ENCODE peak calls at places on chromosomes 3 and 15, in six cellular contexts. J is activated T-helper 1 cell treated with anti-CD3 and anti-CD28 coated beads, Interleukin-12 subunit alpha, Interleukin-12 subunit beta, Interleukin-2, Interleukin-4 antibody, amounts not matched to agents 30 ng/mL and 10 ng/mL and 1 ng/mL, durations not matched to agents 14 hours and 24 hours and 36 hours; K is CD4-positive, CD25-positive, alpha-beta regulatory T cell; T is NAMALWA; A is activated naive CD8-positive, alpha-beta T cell treated with anti-CD3 and anti-CD28 coated beads, Interleukin-2, amount 50 U/mL, for 16 hours; V is GM04504. E is an unnamed sample.

GRCh38 chr15:91021516-91022074 is 799 bp downstream of the VPS33B start:
- DNase-seq in V (no peak), K (no peak), T (peak), A (no peak), J (no peak), E (no peak)

GRCh38 chr3:55443346-55443745 is 43.8 kb downstream of the WNT5A start:
- DNase-seq in A (no peak), T (no peak), J (no peak), V (no peak), K (no peak), E (no peak)

GRCh38 chr3:150428562-150428961 is 20.5 kb downstream of the TSC22D2 start:
- DNase-seq in V (no peak), A (no peak), J (no peak), K (no peak), T (no peak), E (no peak)

GRCh38 chr3:169362261-169362660 is 301.3 kb downstream of the MECOM start:
- DNase-seq in V (no peak), T (no peak), A (no peak), J (no peak), K (no peak), E (no peak)

GRCh38 chr3:13452490-13453335 is 27.4 kb upstream of the HDAC11 start:
- DNase-seq in A (peak), V (peak), T (peak), K (peak), J (peak), E (peak)

GRCh38 chr3:61733866-61734265 is 172.5 kb downstream of the PTPRG start:
- DNase-seq in K (no peak), V (peak), A (no peak), T (no peak), J (no peak), E (no peak)

GRCh38 chr15:56894601-56895000 is 23.8 kb upstream of the TCF12 start:
- DNase-seq in K (no peak), A (no peak), V (no peak), J (no peak), T (no peak), E (no peak)

GRCh38 chr15:47985568-47985967 is 135.2 kb upstream of the SLC24A5 start:
- DNase-seq in V (no peak), K (no peak), T (no peak), J (no peak), A (no peak), E (no peak)

GRCh38 chr3:184289426-184289938 is 9.6 kb upstream of the PSMD2 start:
- DNase-seq in K (peak), J (peak), V (no peak), T (peak), A (peak), E (peak)

GRCh38 chr3:72042397-72043211 is 257.7 kb upstream of the PROK2 start:
- DNase-seq in K (no peak), A (no peak), V (peak), T (no peak), J (no peak), E (no peak)

GRCh38 chr3:71559021-71559420 is 24.5 kb downstream of the FOXP1 start:
- DNase-seq in K (no peak), J (no peak), A (no peak), V (no peak), T (no peak), E (no peak)

GRCh38 chr15:68536331-68537095 is 42.3 kb upstream of the CORO2B start:
- DNase-seq in J (no peak), V (peak), A (no peak), K (no peak), T (no peak), E (no peak)

GRCh38 chr3:187516446-187516845 is 148.3 kb downstream of the RTP4 start:
- DNase-seq in K (no peak), V (no peak), T (no peak), A (no peak), J (no peak), E (no peak)

GRCh38 chr15:70435369-70435768 is 328.0 kb downstream of the UACA start:
- DNase-seq in J (no peak), V (no peak), T (peak), A (no peak), K (peak), E (no peak)

GRCh38 chr3:143168518-143169192 is 49.1 kb downstream of the CHST2 start:
- DNase-seq in J (no peak), T (no peak), V (no peak), K (no peak), A (no peak), E (no peak)

GRCh38 chr15:70976856-70977255 is 84.2 kb downstream of the LRRC49 start:
- DNase-seq in V (no peak), T (no peak), A (no peak), K (no peak), J (no peak), E (no peak)

GRCh38 chr15:90364251-90364650 is 12.2 kb downstream of the ZNF774 start:
- DNase-seq in J (no peak), V (no peak), T (no peak), K (no peak), A (no peak), E (no peak)

GRCh38 chr3:184537885-184538599 is 23.5 kb upstream of the EPHB3 start:
- DNase-seq in V (no peak), T (no peak), A (no peak), J (no peak), K (no peak), E (no peak)

GRCh38 chr3:50254577-50255250 is 14.2 kb upstream of the SEMA3B start:
- DNase-seq in J (no peak), K (no peak), V (no peak), A (no peak), T (no peak), E (no peak)

GRCh38 chr15:89332446-89332845 is 2.2 kb downstream of the POLG start:
- DNase-seq in J (no peak), T (peak), V (no peak), K (no peak), A (no peak), E (no peak)

GRCh38 chr3:184857099-184857498 is 45.1 kb downstream of the VPS8 start:
- DNase-seq in K (no peak), V (no peak), J (no peak), T (no peak), A (no peak), E (no peak)

GRCh38 chr3:78610462-78611125 is 1157.2 kb downstream of the ROBO1 start:
- DNase-seq in K (no peak), T (no peak), V (no peak), A (no peak), J (no peak), E (no peak)

GRCh38 chr3:58323795-58324674 is 8.7 kb upstream of the PXK start:
- DNase-seq in J (peak), K (peak), T (no peak), V (no peak), A (no peak), E (no peak)

GRCh38 chr3:138186803-138187295 is 252 bp upstream of the ARMC8 start:
- DNase-seq in J (peak), K (peak), V (peak), A (peak), T (peak), E (peak)

GRCh38 chr3:104952587-104952986 is 414.1 kb upstream of the ALCAM start:
- DNase-seq in J (no peak), K (no peak), V (peak), A (no peak), T (no peak), E (peak)

GRCh38 chr15:99213187-99213811 is 36.1 kb downstream of the TTC23 start:
- DNase-seq in T (peak), A (peak), K (peak), J (peak), V (peak), E (no peak)

GRCh38 chr15:40055576-40056293 is 16.8 kb upstream of the SRP14 start:
- DNase-seq in A (no peak), T (no peak), K (no peak), J (no peak), V (no peak), E (no peak)

GRCh38 chr3:43181202-43181910 is 75.5 kb upstream of the POMGNT2 start:
- DNase-seq in J (peak), V (no peak), K (peak), T (no peak), A (no peak), E (no peak)

GRCh38 chr3:197356275-197356674 is 57.9 kb upstream of the DLG1 start:
- DNase-seq in K (no peak), V (no peak), A (no peak), J (no peak), T (no peak), E (peak)

GRCh38 chr3:161890147-161890625 is 393.6 kb downstream of the OTOL1 start:
- DNase-seq in J (no peak), V (peak), T (no peak), K (no peak), A (no peak), E (peak)

GRCh38 chr15:43893956-43894355 is 67.2 kb downstream of the WDR76 start:
- DNase-seq in A (no peak), T (no peak), J (no peak), K (no peak), V (no peak), E (no peak)

GRCh38 chr3:13780432-13781173 is 99.3 kb downstream of the WNT7A start:
- DNase-seq in V (no peak), T (no peak), A (no peak), J (no peak), K (no peak), E (peak)

GRCh38 chr3:71062037-71062919 is 521.2 kb downstream of the FOXP1 start:
- DNase-seq in A (no peak), V (no peak), T (no peak), J (no peak), K (peak), E (no peak)

GRCh38 chr3:160169139-160169830 is 55.9 kb upstream of the C3orf80 start:
- DNase-seq in V (peak), K (no peak), T (no peak), A (no peak), J (no peak), E (no peak)

GRCh38 chr15:71203573-71204444 is 88.5 kb downstream of the THSD4 start:
- DNase-seq in T (no peak), V (no peak), K (no peak), J (no peak), A (no peak), E (no peak)